ENCODE peak calls at places on chromosome 16, in five cellular contexts. G, P, W, M and X are unnamed samples.

GRCh38 chr16:26281681-26282080 is 589.9 kb downstream of the HS3ST4 start:
- DNase-seq in G (no peak), P (no peak), W (no peak), M (no peak), X (no peak)

GRCh38 chr16:88409296-88410065 is 26.7 kb downstream of the ZNF469 start:
- DNase-seq in G (no peak), P (no peak), W (no peak), M (no peak), X (no peak)

GRCh38 chr16:23905027-23905426 is 69.2 kb downstream of the PRKCB start:
- DNase-seq in G (no peak), P (no peak), W (no peak), M (peak), X (no peak)

GRCh38 chr16:88941051-88941932 is 35.7 kb downstream of the CBFA2T3 start:
- DNase-seq in G (peak), P (no peak), W (no peak), M (no peak), X (no peak)

GRCh38 chr16:53504665-53505064 is 1.7 kb upstream of the AKTIP start:
- DNase-seq in G (no peak), P (no peak), W (no peak), M (no peak), X (no peak)

GRCh38 chr16:57570301-57571070 is 28.0 kb downstream of the ADGRG5 start:
- DNase-seq in G (no peak), P (no peak), W (no peak), M (no peak), X (no peak)

GRCh38 chr16:66081967-66082366 is 284.5 kb upstream of the CDH5 start:
- DNase-seq in G (no peak), P (no peak), W (no peak), M (no peak), X (no peak)

GRCh38 chr16:47732806-47733150 is 271.6 kb downstream of the PHKB start:
- DNase-seq in G (no peak), P (no peak), W (no peak), M (peak), X (no peak)

GRCh38 chr16:89195521-89196171 is 4.7 kb downstream of the SLC22A31 start:
- DNase-seq in G (no peak), P (no peak), W (no peak), M (no peak), X (no peak)

GRCh38 chr16:8644513-8645140 is 23.1 kb downstream of the METTL22 start:
- DNase-seq in G (no peak), P (no peak), W (no peak), M (no peak), X (no peak)

GRCh38 chr16:9860876-9861275 is 321.4 kb downstream of the GRIN2A start:
- DNase-seq in G (no peak), P (no peak), W (no peak), M (no peak), X (no peak)

GRCh38 chr16:13829712-13830304 is 90.1 kb upstream of the ERCC4 start:
- DNase-seq in G (peak), P (no peak), W (no peak), M (no peak), X (no peak)

GRCh38 chr16:29784901-29785500 is 5.5 kb upstream of the KIF22 start:
- DNase-seq in G (no peak), P (peak), W (peak), M (no peak), X (no peak)

GRCh38 chr16:77445321-77445720 is 10.5 kb upstream of the ADAMTS18 start:
- DNase-seq in G (no peak), P (no peak), W (no peak), M (no peak), X (no peak)